ENCODE peak calls at places on chromosomes 11 and 22, in ten cellular contexts. M is H1, N is transverse colon, P is heart left ventricle, W is stomach, Z is IMR-90, C is uterus, Y is ovary, T is prostate gland, F is tibial nerve. D is an unnamed sample. For H3K4me1, the result is how much of the 10 kb centered on the place peaks cover.

GRCh38 chr22:47618180-47618579 is 855.7 kb downstream of the TBC1D22A start:
- DNase-seq in F (no peak), Y (no peak), W (peak), P (no peak), Z (no peak), N (no peak), T (no peak), C (no peak), M (no peak), D (no peak)

GRCh38 chr11:105697291-105697690 is 87.4 kb downstream of the GRIA4 start:
- DNase-seq in Z (no peak), W (no peak), F (no peak), C (no peak), Y (no peak), N (no peak), T (no peak), M (no peak), P (no peak), D (no peak)

GRCh38 chr22:40534379-40535188 is 101.9 kb downstream of the MRTFA start:
- DNase-seq in P (no peak), Y (no peak), T (no peak), M (no peak), C (no peak), N (no peak), W (no peak), F (no peak), Z (peak), D (no peak)

GRCh38 chr11:7977251-7977917 is 9.8 kb upstream of the EIF3F start:
- DNase-seq in F (no peak), N (no peak), W (no peak), P (no peak), Y (no peak), C (no peak), M (no peak), Z (peak), T (no peak), D (no peak)

GRCh38 chr11:36352919-36353318 is 56.8 kb downstream of the PRR5L start:
- DNase-seq in Y (no peak), F (no peak), M (no peak), T (no peak), P (no peak), N (no peak), Z (no peak), C (no peak), W (no peak), D (no peak)

GRCh38 chr11:125070699-125071254 is 7.7 kb downstream of the SLC37A2 start:
- DNase-seq in W (peak), C (peak), Y (no peak), N (peak), M (no peak), Z (peak), P (peak), F (peak), T (no peak), D (peak)

GRCh38 chr11:33387586-33387985 is 130.4 kb downstream of the HIPK3 start:
- DNase-seq in N (no peak), W (no peak), C (no peak), F (no peak), Y (no peak), Z (no peak), M (no peak), T (no peak), P (no peak), D (no peak)

GRCh38 chr11:35927730-35928129 is 16.1 kb upstream of the LDLRAD3 start:
- DNase-seq in Z (peak), F (peak), N (peak), C (peak), P (no peak), Y (peak), T (peak), W (peak), M (no peak), D (peak)

GRCh38 chr11:255816-256215 is 19.0 kb downstream of the PSMD13 start:
- DNase-seq in T (no peak), N (no peak), M (no peak), W (no peak), P (no peak), Z (no peak), F (no peak), C (no peak), Y (no peak), D (no peak)

GRCh38 chr11:130431806-130432205 is 3.4 kb upstream of the ADAMTS8 start:
- DNase-seq in M (no peak), C (no peak), F (no peak), Y (no peak), W (no peak), T (no peak), Z (peak), N (no peak), P (no peak), D (no peak)

GRCh38 chr11:32302826-32303225 is 132.5 kb downstream of the WT1 start:
- DNase-seq in Z (no peak), C (no peak), T (no peak), P (no peak), Y (no peak), M (no peak), W (no peak), F (no peak), N (no peak), D (no peak)

GRCh38 chr22:44395116-44396005 is 82.6 kb upstream of the SHISAL1 start:
- DNase-seq in M (peak), T (no peak), N (peak), F (no peak), C (peak), Z (no peak), Y (no peak), P (peak), W (peak), D (peak)

GRCh38 chr11:66107600-66108151 is 37.6 kb downstream of the PACS1 start:
- DNase-seq in P (no peak), M (no peak), N (no peak), T (no peak), W (no peak), Z (no peak), F (no peak), C (no peak), Y (no peak), D (no peak)

GRCh38 chr11:110801328-110801727 is 89.1 kb upstream of the ARHGAP20 start:
- DNase-seq in M (no peak), T (no peak), Z (no peak), N (peak), C (no peak), Y (no peak), P (no peak), F (no peak), W (no peak), D (no peak)

GRCh38 chr11:44400431-44400830 is 90.5 kb upstream of the ALX4 start:
- DNase-seq in M (no peak), W (no peak), P (no peak), C (no peak), F (no peak), Z (no peak), Y (no peak), T (no peak), N (no peak), D (no peak)

GRCh38 chr22:29390270-29390669 is 1.9 kb upstream of the AP1B1 start:
- DNase-seq in P (no peak), F (no peak), Z (no peak), N (no peak), Y (no peak), W (no peak), C (no peak), T (no peak), M (no peak), D (no peak)

GRCh38 chr22:29387921-29388758 is at the start of gene AP1B1:
- DNase-seq in Y (peak), M (peak), T (peak), W (peak), F (peak), C (peak), Z (peak), P (peak), N (peak), D (peak)

GRCh38 chr22:29388759-29389090 is 355 bp upstream of the AP1B1 start:
- DNase-seq in C (no peak), Y (no peak), T (no peak), N (no peak), M (no peak), Z (no peak), W (no peak), P (no peak), F (no peak), D (no peak)

GRCh38 chr22:29393019-29393608 is 4.7 kb upstream of the AP1B1 start:
- DNase-seq in M (no peak), F (no peak), T (no peak), Z (no peak), P (no peak), C (no peak), Y (no peak), N (no peak), W (no peak), D (no peak)

GRCh38 chr22:29391546-29391945 is 3.2 kb upstream of the AP1B1 start:
- DNase-seq in C (no peak), N (no peak), F (no peak), T (no peak), Z (no peak), P (no peak), Y (no peak), W (no peak), M (no peak), D (no peak)
- H3K4me1 ChIP-seq in C (under half), N (under half), F (under half), T (under half), Z (under half), P (under half), Y (under half), W (under half), M (under half), D (under half)

GRCh38 chr22:37860796-37861421 is 11.7 kb downstream of the EIF3L start:
- DNase-seq in Z (peak), M (no peak), Y (no peak), F (no peak), P (no peak), W (peak), N (no peak), T (no peak), C (no peak), D (peak)
- TF ChIP-seq POLR2A in Z (no peak), M (no peak), Y (no peak), F (no peak), P (no peak), W (no peak), N (no peak), T (no peak), C (no peak), D (peak)

DNA sequence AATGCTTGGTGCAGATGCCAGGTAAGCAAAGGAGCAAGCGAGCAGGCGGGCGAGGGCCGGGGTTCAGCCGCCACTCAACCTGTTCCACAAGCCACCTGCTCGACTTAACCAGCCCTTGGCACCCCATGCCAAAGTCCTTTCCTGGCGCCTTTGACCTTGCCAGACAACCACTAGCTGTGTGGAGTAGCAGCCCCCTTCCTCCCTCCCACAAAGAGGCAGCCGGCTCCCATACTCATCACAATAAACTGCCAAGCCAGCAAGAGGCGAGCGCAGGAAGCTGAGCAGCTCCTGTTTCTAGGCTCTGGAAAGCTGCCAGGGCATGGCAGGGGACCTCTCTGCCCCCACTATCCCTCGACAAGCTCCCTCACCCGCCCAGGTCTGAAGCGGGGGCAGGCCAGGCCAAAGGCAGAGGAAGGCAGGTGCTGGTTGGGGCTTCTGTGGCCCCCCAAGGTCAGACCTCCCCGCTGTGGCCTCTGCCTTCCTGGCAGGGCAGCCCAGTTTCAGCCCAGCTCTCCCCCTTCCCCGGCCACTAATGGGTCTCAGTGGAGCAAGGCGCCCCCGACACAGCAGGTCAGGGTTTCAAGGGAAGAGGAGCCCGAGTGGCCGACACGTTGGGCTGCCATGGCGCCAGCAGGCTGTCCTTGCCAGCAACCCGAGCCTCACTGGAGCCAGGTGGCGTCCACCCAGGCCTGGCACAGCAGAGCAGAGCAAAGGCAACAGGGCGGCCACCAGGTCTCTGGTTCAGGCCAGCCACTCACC is 15.3 kb downstream of the MACROD1 start:
- DNase-seq in F (no peak), C (no peak), W (peak), Y (no peak), T (no peak), Z (no peak), N (no peak), P (peak), M (no peak), D (peak)
- H3K4me1 ChIP-seq in F (under half), C (under half), W (under half), Y (under half), T (under half), Z (under half), N (under half), P (under half), M (under half), D (under half)

GRCh38 chr22:46576556-46577351 is 39.3 kb upstream of the CELSR1 start:
- DNase-seq in P (peak), T (no peak), F (no peak), W (peak), Y (peak), N (peak), C (peak), M (no peak), Z (peak), D (peak)
- TF ChIP-seq POLR2A in P (no peak), T (no peak), F (no peak), W (no peak), Y (no peak), N (no peak), C (no peak), M (no peak), Z (no peak), D (no peak)

GRCh38 chr11:2694995-2695939 is 4.5 kb downstream of the KCNQ1OT1 start:
- DNase-seq in Y (no peak), P (no peak), F (peak), T (no peak), W (no peak), Z (no peak), C (no peak), M (no peak), N (no peak), D (peak)
- H3K4me1 ChIP-seq in Y (under half), P (under half), F (under half), T (under half), W (under half), Z (under half), C (under half), M (under half), N (under half), D (under half)

GRCh38 chr11:69096473-69096872 is 47.7 kb downstream of the TPCN2 start:
- DNase-seq in W (no peak), Z (no peak), C (no peak), Y (no peak), T (no peak), F (no peak), M (no peak), P (no peak), N (no peak), D (no peak)

GRCh38 chr11:69099193-69099592 is 50.5 kb downstream of the TPCN2 start:
- DNase-seq in W (no peak), M (no peak), P (no peak), Y (no peak), N (peak), C (no peak), T (no peak), F (no peak), Z (no peak), D (no peak)

GRCh38 chr11:69095300-69095699 is 46.6 kb downstream of the TPCN2 start:
- DNase-seq in F (no peak), T (no peak), P (no peak), C (no peak), Y (no peak), Z (no peak), W (no peak), M (no peak), N (no peak), D (no peak)

GRCh38 chr11:69094915-69095290 is 46.2 kb downstream of the TPCN2 start:
- DNase-seq in Z (no peak), C (no peak), F (no peak), P (no peak), W (no peak), N (no peak), Y (no peak), T (no peak), M (no peak), D (no peak)

DNA sequence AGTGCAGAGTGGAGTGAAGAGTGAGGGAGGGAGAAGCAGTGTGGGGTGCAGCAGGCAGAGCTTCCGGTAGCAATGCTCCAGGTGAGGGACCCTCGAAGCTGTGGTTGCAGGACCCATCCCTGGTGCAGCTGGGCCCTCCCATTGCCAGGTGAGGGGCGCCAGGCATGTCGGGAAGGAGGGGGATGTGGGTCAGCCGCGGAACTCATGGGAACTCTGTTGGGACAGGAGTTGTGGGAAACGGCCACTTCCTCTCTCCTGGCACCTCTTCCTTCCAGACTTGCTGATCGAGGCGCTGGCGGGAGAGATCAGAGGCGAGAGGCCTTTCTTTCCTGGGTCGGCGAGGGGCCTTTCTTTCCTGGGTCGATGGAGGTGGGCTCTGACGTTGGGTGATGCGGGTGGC is 48.5 kb downstream of the TPCN2 start:
- DNase-seq in M (no peak), T (no peak), P (no peak), F (no peak), Z (no peak), W (no peak), Y (no peak), N (no peak), C (no peak), D (no peak)
- TF ChIP-seq POLR2A in M (no peak), T (no peak), P (no peak), F (no peak), Z (no peak), W (no peak), Y (no peak), N (no peak), C (no peak), D (no peak)

GRCh38 chr22:43094085-43094484 is 4.9 kb upstream of the TTLL1 start:
- DNase-seq in F (no peak), Z (peak), C (no peak), N (peak), W (peak), Y (no peak), M (no peak), P (peak), T (no peak), D (no peak)

GRCh38 chr22:43094551-43094950 is 5.4 kb upstream of the TTLL1 start:
- DNase-seq in Y (no peak), C (no peak), Z (no peak), P (no peak), N (no peak), F (no peak), T (no peak), W (no peak), M (no peak), D (no peak)

GRCh38 chr22:43098356-43098755 is 9.2 kb upstream of the TTLL1 start:
- DNase-seq in Y (no peak), N (no peak), W (no peak), C (no peak), Z (no peak), P (no peak), F (no peak), M (no peak), T (no peak), D (no peak)

GRCh38 chr22:43099095-43099494 is 9.9 kb upstream of the TTLL1 start:
- DNase-seq in C (no peak), F (no peak), T (no peak), W (no peak), P (peak), M (no peak), N (no peak), Z (no peak), Y (no peak), D (no peak)

DNA sequence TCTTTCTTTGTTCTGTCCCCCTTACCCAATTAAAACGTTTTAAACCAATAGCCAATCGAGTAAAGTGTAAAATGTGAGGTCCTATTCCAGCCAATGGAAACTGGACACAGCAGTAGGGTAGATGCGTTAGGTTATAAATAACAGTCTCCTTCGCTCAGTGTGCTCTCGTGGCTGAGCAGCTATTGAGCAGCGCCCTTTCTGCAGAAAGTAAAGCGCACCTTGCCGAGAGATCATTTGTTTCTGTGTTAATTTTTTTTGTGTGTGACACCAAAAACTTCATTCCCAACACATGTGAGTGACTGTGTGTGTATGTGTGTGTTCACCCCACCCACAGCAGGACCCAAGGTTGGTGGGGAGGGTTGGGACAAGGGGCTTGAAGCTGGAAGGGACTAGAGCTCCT is 7.2 kb upstream of the TTLL1 start:
- DNase-seq in N (no peak), M (no peak), P (no peak), C (no peak), F (no peak), Z (no peak), T (no peak), Y (no peak), W (no peak), D (no peak)
- H3K4me1 ChIP-seq in N (under half), M (under half), P (under half), C (under half), F (under half), Z (under half), T (under half), Y (under half), W (under half), D (under half)

DNA sequence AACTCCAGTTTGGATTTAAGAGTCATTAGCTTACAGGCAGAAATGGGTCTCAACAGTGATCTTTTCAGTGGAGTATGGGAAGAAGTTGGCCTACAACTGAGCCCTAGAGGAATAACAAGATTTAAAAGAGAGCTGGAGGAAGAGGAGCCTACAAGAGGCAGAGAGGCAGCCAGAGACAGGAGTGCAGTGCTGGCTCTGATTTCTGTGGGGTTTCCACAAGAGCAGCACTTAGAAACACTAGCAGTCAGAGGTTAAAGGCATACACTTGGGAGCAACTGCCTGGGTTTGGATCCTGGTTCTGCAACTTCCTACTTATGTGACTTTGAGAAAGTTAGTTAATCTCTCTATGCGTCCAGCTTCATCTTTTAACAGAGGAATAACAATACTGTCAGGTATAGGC is 17.9 kb downstream of the APOL5 start:
- DNase-seq in W (no peak), Y (no peak), T (no peak), F (no peak), Z (no peak), M (no peak), P (no peak), N (no peak), C (no peak), D (no peak)
- TF ChIP-seq POLR2A in W (no peak), Y (no peak), T (no peak), F (no peak), Z (no peak), M (no peak), P (no peak), N (no peak), C (no peak), D (no peak)

D was measured in body of pancreas.